ENCODE peak calls at places on chromosomes 12 and 14, in five cellular contexts. B is upper lobe of right lung; C is naive thymus-derived CD4-positive, alpha-beta T cell; T is aorta; A is left lung. F is an unnamed sample.

GRCh38 chr14:63678538-63678937 is 36.9 kb upstream of the WDR89 start:
- ATAC-seq in B (no peak), C (no peak), T (no peak), A (peak), F (no peak)

GRCh38 chr12:67637718-67638117 is 10.8 kb upstream of the DYRK2 start:
- ATAC-seq in B (no peak), C (no peak), T (no peak), A (no peak), F (no peak)

GRCh38 chr12:67446716-67447115 is 177.6 kb downstream of the CAND1 start:
- ATAC-seq in B (no peak), C (no peak), T (no peak), A (no peak), F (no peak)

GRCh38 chr12:94053676-94054075 is 94.7 kb upstream of the PLXNC1 start:
- ATAC-seq in B (no peak), C (no peak), T (no peak), A (no peak), F (no peak)

GRCh38 chr12:76284816-76285750 is 63.1 kb downstream of the BBS10 start:
- ATAC-seq in B (peak), C (no peak), T (no peak), A (peak), F (no peak)

GRCh38 chr14:78227466-78228077 is 57.4 kb downstream of the NRXN3 start:
- ATAC-seq in B (no peak), C (no peak), T (no peak), A (no peak), F (no peak)

GRCh38 chr14:51780741-51781140 is 79.7 kb upstream of the GNG2 start:
- ATAC-seq in B (no peak), C (no peak), T (no peak), A (no peak), F (no peak)

GRCh38 chr14:73058923-73059311 is 583 bp downstream of the RBM25 start:
- ATAC-seq in B (peak), C (no peak), T (peak), A (peak), F (peak)

GRCh38 chr12:113089839-113090238 is 33.3 kb downstream of the DTX1 start:
- ATAC-seq in B (no peak), C (no peak), T (no peak), A (no peak), F (no peak)

GRCh38 chr12:113086249-113087164 is 30.0 kb downstream of the DTX1 start:
- ATAC-seq in B (peak), C (peak), T (no peak), A (peak), F (no peak)

GRCh38 chr12:113088037-113088436 is 31.5 kb downstream of the DTX1 start:
- ATAC-seq in B (no peak), C (no peak), T (no peak), A (no peak), F (no peak)

GRCh38 chr12:113088971-113089756 is 32.6 kb downstream of the DTX1 start:
- ATAC-seq in B (no peak), C (peak), T (no peak), A (no peak), F (no peak)

GRCh38 chr12:113087193-113087592 is 30.7 kb downstream of the DTX1 start:
- ATAC-seq in B (no peak), C (no peak), T (no peak), A (no peak), F (no peak)
- H3K27ac ChIP-seq in B (no peak), C (peak), T (no peak), A (no peak), F (no peak)

GRCh38 chr14:22821193-22822016 is 6.2 kb upstream of the SLC7A7 start:
- ATAC-seq in B (no peak), C (no peak), T (no peak), A (no peak), F (no peak)
- H3K27ac ChIP-seq in B (peak), C (no peak), T (no peak), A (no peak), F (no peak)

GRCh38 chr14:64724578-64724930 is 20.3 kb downstream of the PLEKHG3 start:
- ATAC-seq in B (no peak), C (no peak), T (no peak), A (no peak), F (no peak)
- H3K27ac ChIP-seq in B (no peak), C (no peak), T (no peak), A (no peak), F (peak)

GRCh38 chr12:103518899-103519298 is 23.1 kb upstream of the C12orf42 start:
- ATAC-seq in B (no peak), C (no peak), T (no peak), A (no peak), F (no peak)

GRCh38 chr12:103524238-103524875 is 28.6 kb upstream of the C12orf42 start:
- ATAC-seq in B (no peak), C (no peak), T (no peak), A (no peak), F (no peak)

GRCh38 chr12:103519632-103520031 is 23.9 kb upstream of the C12orf42 start:
- ATAC-seq in B (no peak), C (no peak), T (no peak), A (no peak), F (no peak)

GRCh38 chr12:103520686-103521215 is 25.0 kb upstream of the C12orf42 start:
- ATAC-seq in B (no peak), C (no peak), T (no peak), A (no peak), F (no peak)

GRCh38 chr12:103523771-103524170 is 28.0 kb upstream of the C12orf42 start:
- ATAC-seq in B (no peak), C (no peak), T (no peak), A (no peak), F (no peak)
- H3K27ac ChIP-seq in B (no peak), C (no peak), T (no peak), A (no peak), F (no peak)

DNA sequence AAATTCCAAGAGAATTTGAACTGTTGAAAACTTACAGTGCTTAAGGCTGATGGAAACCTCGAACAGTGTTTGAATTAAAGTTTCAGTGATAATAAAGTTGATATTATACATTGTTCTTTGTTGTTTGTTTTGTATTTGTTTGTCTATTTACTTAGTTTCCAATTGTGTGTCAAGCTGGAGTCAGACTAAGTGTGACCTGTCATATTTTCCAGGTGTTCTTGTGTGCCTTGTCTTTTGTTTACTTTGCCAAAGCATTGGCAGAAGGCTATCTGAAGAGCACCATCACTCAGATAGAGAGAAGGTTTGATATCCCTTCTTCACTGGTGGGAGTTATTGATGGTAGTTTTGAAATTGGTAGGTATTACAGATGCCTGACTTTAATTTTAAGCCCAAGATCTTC is 6.0 kb downstream of the SLCO1C1 start:
- ATAC-seq in B (no peak), C (no peak), T (no peak), A (no peak), F (no peak)
- H3K27ac ChIP-seq in B (no peak), C (no peak), T (no peak), A (no peak), F (no peak)

GRCh38 chr12:58104443-58104842 is 163.1 kb downstream of the ATP23 start:
- ATAC-seq in B (no peak), C (no peak), T (no peak), A (no peak), F (no peak)

GRCh38 chr12:58099476-58099875 is 158.1 kb downstream of the ATP23 start:
- ATAC-seq in B (no peak), C (no peak), T (no peak), A (no peak), F (no peak)

GRCh38 chr12:58106185-58106584 is 164.8 kb downstream of the ATP23 start:
- ATAC-seq in B (no peak), C (no peak), T (no peak), A (peak), F (no peak)

DNA sequence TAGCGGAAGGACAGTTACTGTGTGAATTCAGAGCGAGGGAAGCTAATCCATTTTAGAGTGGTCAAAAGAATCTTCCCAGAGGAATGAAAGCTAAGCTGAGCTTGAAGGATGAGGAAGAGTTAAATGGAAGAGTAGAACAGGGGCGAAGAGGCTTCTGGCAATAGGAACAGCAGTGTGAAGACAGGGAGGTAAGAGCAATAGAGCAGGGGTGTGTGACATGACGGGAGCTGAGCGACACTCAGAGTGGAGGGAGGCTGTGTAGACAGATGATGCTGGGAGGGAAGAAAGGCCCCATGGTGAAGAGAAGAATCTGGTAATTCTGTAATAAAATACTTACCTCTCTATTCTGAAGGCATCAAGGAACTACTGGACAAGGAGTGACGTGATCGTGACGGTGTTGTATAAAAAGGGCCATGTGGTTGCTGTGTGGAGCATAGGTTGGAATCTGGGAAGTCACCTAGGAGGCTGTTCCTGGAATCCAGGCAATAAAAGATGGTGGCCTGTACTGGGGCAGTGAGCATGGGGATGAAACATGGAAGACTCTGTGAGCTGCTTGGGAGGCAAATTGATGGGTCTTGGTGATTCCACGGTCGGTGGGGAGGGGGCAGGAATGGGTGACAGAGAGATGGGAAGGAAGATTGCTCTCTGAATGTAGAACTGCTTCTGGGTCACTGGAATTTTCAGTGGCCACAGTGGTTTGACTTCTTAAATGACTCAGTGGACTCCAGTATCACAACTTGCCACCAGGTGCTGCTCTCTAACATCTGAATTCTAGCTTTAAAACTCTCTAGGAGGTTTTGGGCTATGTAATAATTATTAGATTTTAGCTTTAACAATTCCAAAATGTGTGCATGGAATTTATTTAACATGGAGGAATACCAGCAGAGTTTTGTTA is 164.1 kb downstream of the ATP23 start:
- ATAC-seq in B (no peak), C (no peak), T (no peak), A (no peak), F (no peak)
- H3K27ac ChIP-seq in B (no peak), C (no peak), T (no peak), A (no peak), F (no peak)

DNA sequence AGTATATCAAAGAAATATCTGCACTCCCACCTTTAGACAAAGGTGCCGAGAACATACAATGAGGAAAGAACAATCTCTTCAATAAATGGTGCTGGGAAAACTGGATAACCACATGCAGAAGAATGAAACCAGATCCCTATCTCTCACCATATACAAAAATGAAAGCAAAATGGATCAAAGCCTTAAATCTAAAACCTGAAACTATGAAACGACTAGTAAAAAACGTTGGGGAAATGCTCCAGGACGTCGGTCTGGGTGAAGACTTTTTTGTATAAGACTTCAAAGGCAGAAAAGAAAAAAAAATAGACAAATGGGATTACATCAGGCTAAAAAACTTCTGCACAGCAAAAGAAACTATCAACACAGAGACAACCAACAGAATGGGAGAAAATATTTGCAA is 83.8 kb downstream of the PPM1A start:
- ATAC-seq in B (no peak), C (no peak), T (no peak), A (no peak), F (no peak)
- H3K27ac ChIP-seq in B (no peak), C (no peak), T (no peak), A (no peak), F (no peak)

GRCh38 chr14:100407376-100408102 is 84.4 kb downstream of the SLC25A47 start:
- ATAC-seq in B (no peak), C (no peak), T (no peak), A (no peak), F (no peak)
- H3K27ac ChIP-seq in B (no peak), C (no peak), T (no peak), A (no peak), F (no peak)

DNA sequence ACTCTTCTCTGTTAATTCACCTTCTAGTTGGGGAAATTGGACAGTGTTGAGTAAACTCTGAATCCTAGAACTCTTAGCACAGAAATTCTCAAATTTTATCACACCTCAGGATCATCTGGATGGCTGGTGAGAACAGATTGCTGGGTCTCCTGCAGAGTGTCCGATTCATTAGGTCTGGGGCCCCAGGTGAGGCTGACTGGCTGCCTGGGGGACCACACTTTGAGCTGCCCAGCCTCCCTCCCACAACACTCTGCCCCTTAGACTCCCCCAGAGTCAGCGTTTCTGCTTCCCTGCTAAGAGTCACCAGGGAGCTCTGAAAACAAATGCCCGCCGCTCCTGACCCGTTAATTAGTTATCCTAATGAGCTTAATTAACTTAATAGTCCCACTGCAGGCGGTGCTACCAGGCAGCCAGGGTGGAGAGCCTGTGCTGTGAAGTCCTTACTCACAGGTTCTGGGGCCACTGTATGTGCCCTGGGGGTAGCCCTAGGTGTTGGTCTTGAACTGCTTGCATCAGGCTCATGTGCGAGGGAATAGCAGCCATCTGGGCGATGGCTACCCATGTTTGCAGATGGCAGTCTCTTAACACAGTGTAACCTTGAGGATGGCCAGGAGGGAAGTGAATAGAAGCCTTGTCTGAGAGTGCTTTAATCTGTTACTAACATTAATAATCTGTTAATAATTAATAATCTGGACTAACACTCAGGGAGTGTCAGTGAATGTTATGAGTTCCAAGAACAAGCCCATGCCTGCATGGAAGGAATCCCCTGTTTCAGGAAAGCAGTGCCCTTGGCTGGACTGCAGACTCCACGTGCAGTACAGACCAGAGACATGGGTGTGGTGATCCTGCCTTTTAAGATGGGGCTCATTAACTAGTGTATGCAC is 35.6 kb downstream of the AACS start:
- ATAC-seq in B (no peak), C (no peak), T (no peak), A (no peak), F (no peak)
- H3K27ac ChIP-seq in B (no peak), C (no peak), T (no peak), A (no peak), F (no peak)

F was measured in gastroesophageal sphincter.